ENCODE peak calls at places on chromosomes 13 and 19, in nine cellular contexts. Q, D, V, N, O, I, P, W and J are unnamed samples.

GRCh38 chr13:31962661-31963345 is 68.8 kb upstream of the FRY start:
- DNase-seq in V (no peak), Q (no peak), I (no peak), W (no peak), P (peak), N (no peak), D (no peak), O (no peak), J (no peak)

GRCh38 chr13:110648848-110649421 is 33.6 kb downstream of the NAXD start:
- DNase-seq in O (no peak), V (no peak), N (no peak), P (no peak), I (no peak), W (no peak), D (no peak), Q (no peak), J (no peak)

GRCh38 chr19:31902821-31903220 is 442.6 kb upstream of the ZNF507 start:
- DNase-seq in Q (no peak), O (no peak), I (no peak), D (no peak), N (no peak), P (no peak), V (no peak), W (no peak), J (no peak)

GRCh38 chr13:112772929-112773328 is 83.1 kb downstream of the ATP11A start:
- DNase-seq in D (no peak), Q (no peak), O (no peak), V (no peak), P (no peak), I (no peak), N (no peak), W (no peak), J (no peak)

GRCh38 chr19:36807029-36807428 is 31.2 kb downstream of the ZNF790 start:
- DNase-seq in D (no peak), I (no peak), W (no peak), N (no peak), O (no peak), P (no peak), Q (no peak), V (no peak), J (no peak)

GRCh38 chr19:35315883-35316282 is 13.1 kb upstream of the CD22 start:
- DNase-seq in V (peak), I (no peak), D (no peak), W (peak), O (no peak), Q (no peak), N (no peak), P (no peak), J (no peak)

GRCh38 chr13:50693755-50694154 is 149.7 kb downstream of the DLEU7 start:
- DNase-seq in V (no peak), P (no peak), W (no peak), N (peak), I (peak), Q (no peak), D (no peak), O (peak), J (no peak)

GRCh38 chr19:11377756-11378155 is 3.3 kb downstream of the SWSAP1 start:
- DNase-seq in I (no peak), V (no peak), W (no peak), P (peak), O (no peak), D (no peak), Q (no peak), N (no peak), J (no peak)

GRCh38 chr13:33634526-33635111 is 183.3 kb upstream of the RFC3 start:
- DNase-seq in N (no peak), W (no peak), Q (peak), D (no peak), P (no peak), V (no peak), I (no peak), O (no peak), J (no peak)

GRCh38 chr13:48448963-48449614 is 36.2 kb upstream of the LPAR6 start:
- DNase-seq in W (no peak), Q (no peak), V (no peak), P (peak), O (no peak), I (no peak), D (no peak), N (no peak), J (no peak)

GRCh38 chr13:33676700-33677048 is 141.3 kb upstream of the RFC3 start:
- DNase-seq in N (peak), W (no peak), O (peak), P (peak), D (no peak), Q (no peak), V (no peak), I (peak), J (peak)

GRCh38 chr19:50332264-50333038 is 3.3 kb upstream of the KCNC3 start:
- DNase-seq in P (no peak), W (no peak), N (no peak), Q (no peak), D (no peak), V (no peak), I (no peak), O (no peak), J (no peak)

GRCh38 chr19:30132312-30133075 is 190.5 kb downstream of the URI1 start:
- DNase-seq in Q (peak), I (no peak), P (no peak), V (no peak), D (no peak), W (no peak), N (no peak), O (no peak), J (no peak)

GRCh38 chr19:12055784-12056183 is 3.0 kb upstream of the ZNF878 start:
- DNase-seq in P (no peak), D (no peak), Q (no peak), W (no peak), V (no peak), O (no peak), I (no peak), N (no peak), J (no peak)

GRCh38 chr13:108795841-108796240 is 166.4 kb downstream of the MYO16 start:
- DNase-seq in O (no peak), W (no peak), P (peak), N (no peak), Q (no peak), D (no peak), I (no peak), V (no peak), J (no peak)

GRCh38 chr19:40247178-40247577 is 20.7 kb upstream of the CCNP start:
- DNase-seq in I (no peak), N (no peak), D (no peak), Q (no peak), O (no peak), P (no peak), V (no peak), W (no peak), J (no peak)

GRCh38 chr19:16365300-16365996 is 40.8 kb downstream of the KLF2 start:
- DNase-seq in P (no peak), V (no peak), O (no peak), Q (no peak), N (no peak), I (no peak), D (no peak), W (no peak), J (no peak)

GRCh38 chr13:63731896-63732295 is 2316.2 kb upstream of the PCDH20 start:
- DNase-seq in V (no peak), P (no peak), W (no peak), D (no peak), I (no peak), O (no peak), Q (no peak), N (peak), J (no peak)

GRCh38 chr19:50663280-50663790 is 14.1 kb downstream of the C19orf81 start:
- DNase-seq in D (no peak), V (peak), W (no peak), I (no peak), O (no peak), P (no peak), Q (no peak), N (no peak), J (no peak)

GRCh38 chr13:110454956-110455355 is 106.6 kb downstream of the RAB20 start:
- DNase-seq in I (no peak), V (no peak), W (no peak), O (no peak), P (no peak), Q (no peak), D (no peak), N (no peak), J (no peak)

GRCh38 chr19:5665781-5666513 is 14.4 kb downstream of the MICOS13 start:
- DNase-seq in N (no peak), P (peak), V (peak), Q (no peak), W (no peak), I (no peak), D (no peak), O (no peak), J (no peak)

GRCh38 chr13:112859817-112860190 is 109.2 kb upstream of the MCF2L start:
- DNase-seq in P (peak), W (no peak), Q (no peak), I (no peak), N (no peak), D (no peak), V (no peak), O (peak), J (no peak)

GRCh38 chr13:112689498-112690241 is at the start of gene ATP11A:
- DNase-seq in O (peak), Q (peak), P (peak), V (peak), I (peak), W (peak), D (peak), N (peak), J (peak)

GRCh38 chr19:16628183-16628983 is at the start of gene MED26:
- DNase-seq in N (peak), O (peak), Q (peak), P (peak), D (peak), W (peak), V (peak), I (peak), J (peak)

GRCh38 chr19:4737955-4738580 is 14.4 kb upstream of the DPP9 start:
- DNase-seq in D (no peak), P (no peak), Q (no peak), V (no peak), W (no peak), O (no peak), N (no peak), I (no peak), J (no peak)

GRCh38 chr19:32318884-32319520 is 26.4 kb upstream of the ZNF507 start:
- DNase-seq in V (peak), N (no peak), Q (no peak), I (peak), P (no peak), W (no peak), O (peak), D (no peak), J (no peak)

GRCh38 chr13:20825476-20825875 is 51.7 kb upstream of the EEF1AKMT1 start:
- DNase-seq in Q (no peak), D (no peak), V (no peak), O (no peak), P (peak), N (no peak), I (no peak), W (no peak), J (no peak)

GRCh38 chr19:1765904-1766799 is 12.8 kb downstream of the ONECUT3 start:
- DNase-seq in V (no peak), D (no peak), W (no peak), Q (no peak), N (no peak), P (no peak), I (no peak), O (no peak), J (no peak)

GRCh38 chr19:14081797-14082674 is 3.5 kb downstream of the C19orf67 start:
- DNase-seq in P (peak), V (peak), D (no peak), I (peak), O (peak), N (peak), W (no peak), Q (no peak), J (peak)

GRCh38 chr19:33444993-33445751 is 71.7 kb downstream of the CEBPG start:
- DNase-seq in N (no peak), O (peak), W (peak), D (no peak), I (no peak), P (peak), Q (peak), V (no peak), J (no peak)

GRCh38 chr19:33446156-33446917 is 72.8 kb downstream of the CEBPG start:
- DNase-seq in N (no peak), I (no peak), Q (peak), P (peak), O (peak), V (no peak), D (no peak), W (peak), J (no peak)

GRCh38 chr19:33446918-33447293 is 73.4 kb downstream of the CEBPG start:
- DNase-seq in P (no peak), V (no peak), D (no peak), I (no peak), N (no peak), W (peak), Q (no peak), O (no peak), J (no peak)

GRCh38 chr19:33444238-33444992 is 70.9 kb downstream of the CEBPG start:
- DNase-seq in O (peak), W (peak), Q (peak), V (no peak), D (no peak), P (no peak), I (no peak), N (no peak), J (no peak)

DNA sequence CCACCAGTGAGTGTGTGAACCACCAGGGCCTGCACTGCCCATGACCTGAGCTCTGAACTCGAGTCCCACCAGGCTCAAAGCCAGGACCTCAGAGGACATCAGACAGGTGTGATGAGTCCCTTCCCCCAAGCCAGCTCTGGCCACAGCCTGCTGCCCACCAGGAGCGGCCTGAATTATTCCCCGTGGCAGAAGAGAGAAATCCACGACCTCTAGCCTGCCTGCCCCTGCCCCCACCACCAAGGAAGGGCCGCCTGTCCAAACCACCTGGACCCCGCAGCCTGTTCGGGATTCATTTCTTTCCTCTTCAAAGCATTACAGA is 72.2 kb downstream of the CEBPG start:
- DNase-seq in I (no peak), V (no peak), D (no peak), O (peak), P (no peak), W (peak), Q (peak), N (no peak), J (peak)
- H3K27ac ChIP-seq in I (no peak), V (no peak), D (no peak), O (no peak), P (no peak), W (no peak), Q (no peak), N (no peak), J (no peak)

DNA sequence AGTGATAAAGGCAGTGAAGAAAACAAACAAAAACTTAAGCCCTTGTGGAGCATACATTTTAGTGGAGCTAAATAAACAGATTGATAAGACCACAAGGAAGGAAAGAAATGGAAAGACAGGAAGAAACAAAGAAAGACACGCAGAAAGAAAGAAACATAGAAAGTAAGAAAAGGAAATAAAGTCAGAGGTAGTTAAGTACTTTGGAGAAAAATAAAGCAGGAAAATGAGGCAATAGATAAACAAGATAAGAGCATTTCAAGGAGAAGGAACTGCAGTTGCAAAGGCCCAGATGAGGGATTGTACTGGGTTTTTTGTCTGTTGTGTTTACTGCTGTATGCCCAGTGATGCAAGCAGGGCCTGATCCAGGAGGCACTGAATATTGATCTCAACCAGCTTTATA is 1.0 kb downstream of the NFKBIB start:
- DNase-seq in O (no peak), D (no peak), P (no peak), W (no peak), I (no peak), V (no peak), N (no peak), Q (no peak), J (no peak)
- TF ChIP-seq POLR2A in O (no peak), D (no peak), P (no peak), W (no peak), I (no peak), V (no peak), N (no peak), Q (no peak), J (no peak)

DNA sequence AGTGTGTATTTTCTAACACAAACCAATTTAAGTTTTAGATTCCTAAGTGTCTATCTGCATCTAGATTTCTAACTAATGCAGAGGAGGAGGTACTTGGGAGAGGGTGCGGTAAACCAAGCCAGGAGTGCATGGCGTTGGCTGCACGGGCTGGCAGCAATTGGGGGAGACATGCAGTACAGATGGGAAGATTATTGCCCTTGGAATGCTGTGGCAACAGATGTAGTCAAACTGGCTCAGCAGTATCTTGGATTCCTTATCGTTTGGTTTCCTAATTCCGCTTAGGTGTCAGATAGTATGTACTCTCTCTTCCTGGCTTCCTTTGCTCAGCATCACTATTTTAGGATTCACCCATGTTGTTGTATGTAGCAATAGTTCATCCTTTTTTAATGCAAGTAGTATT is 29.4 kb upstream of the STK24 start:
- DNase-seq in V (no peak), D (no peak), W (no peak), O (no peak), I (no peak), N (no peak), Q (no peak), P (no peak), J (no peak)
- H3K27ac ChIP-seq in V (no peak), D (no peak), W (no peak), O (no peak), I (no peak), N (no peak), Q (no peak), P (no peak), J (no peak)

GRCh38 chr19:47521473-47522180 is 6.8 kb upstream of the NAPA start:
- DNase-seq in O (no peak), N (no peak), Q (no peak), I (no peak), D (no peak), W (no peak), V (no peak), P (no peak), J (no peak)

GRCh38 chr19:47520839-47521238 is 6.0 kb upstream of the NAPA start:
- DNase-seq in V (no peak), W (no peak), P (no peak), Q (no peak), I (no peak), N (no peak), O (no peak), D (no peak), J (no peak)

GRCh38 chr19:47518139-47518538 is 3.3 kb upstream of the NAPA start:
- DNase-seq in O (no peak), D (no peak), V (no peak), Q (no peak), W (no peak), I (no peak), N (no peak), P (no peak), J (no peak)

GRCh38 chr19:47518854-47519253 is 4.0 kb upstream of the NAPA start:
- DNase-seq in D (no peak), V (no peak), Q (no peak), N (no peak), O (no peak), I (no peak), W (no peak), P (no peak), J (no peak)

GRCh38 chr19:47520343-47520806 is 5.5 kb upstream of the NAPA start:
- DNase-seq in V (peak), P (no peak), N (no peak), W (no peak), O (no peak), I (no peak), Q (no peak), D (no peak), J (no peak)
- TF ChIP-seq POLR2A in V (no peak), P (no peak), N (no peak), W (no peak), O (no peak), I (no peak), Q (no peak), D (no peak), J (no peak)

GRCh38 chr13:98959299-98959698 is 18.6 kb downstream of the DOCK9 start:
- DNase-seq in O (no peak), Q (no peak), W (no peak), V (no peak), N (no peak), D (no peak), P (no peak), I (no peak), J (no peak)

GRCh38 chr13:98959775-98960325 is 18.0 kb downstream of the DOCK9 start:
- DNase-seq in P (no peak), Q (no peak), O (no peak), V (no peak), W (no peak), D (no peak), N (no peak), I (no peak), J (no peak)

GRCh38 chr13:98955336-98955735 is 22.5 kb downstream of the DOCK9 start:
- DNase-seq in D (no peak), V (no peak), Q (no peak), I (no peak), W (no peak), O (no peak), P (no peak), N (no peak), J (no peak)

GRCh38 chr13:98958443-98958794 is 19.4 kb downstream of the DOCK9 start:
- DNase-seq in D (no peak), Q (no peak), P (no peak), O (no peak), W (no peak), I (no peak), V (no peak), N (no peak), J (no peak)

GRCh38 chr13:98957731-98958442 is 20.0 kb downstream of the DOCK9 start:
- DNase-seq in Q (no peak), N (no peak), W (no peak), D (no peak), O (no peak), I (no peak), V (no peak), P (no peak), J (no peak)
- H3K27ac ChIP-seq in Q (no peak), N (no peak), W (no peak), D (no peak), O (no peak), I (no peak), V (no peak), P (no peak), J (no peak)